ENCODE peak calls at places on chromosomes 11 and 22, in eight cellular contexts. M is osteoblast, J is psoas muscle, O is GM12865, X is kidney epithelial cell, P is GM06990, G is fibroblast of pulmonary artery, R is neural crest cell. S is an unnamed sample.
A peak's percentile ranks its signal among the peaks of the same experiment; 100 is the strongest.

GRCh38 chr11:8237453-8237852 is 26.2 kb downstream of the LMO1 start:
- DNase-seq in J (no peak), X (no peak), P (no peak), O (no peak), R (no peak), M (peak; percentile 44), G (no peak), S (no peak)

GRCh38 chr11:131760191-131760951 is 390.0 kb downstream of the NTM start:
- DNase-seq in J (no peak), P (no peak), M (peak; percentile 91), O (no peak), G (peak; percentile 92), R (no peak), X (no peak), S (no peak)

GRCh38 chr22:47297261-47298016 is 535.0 kb downstream of the TBC1D22A start:
- DNase-seq in O (no peak), R (no peak), G (no peak), P (no peak), X (no peak), M (peak; percentile 72), J (no peak), S (no peak)

GRCh38 chr11:1333860-1334259 is 24.4 kb upstream of the TOLLIP start:
- DNase-seq in J (no peak), G (no peak), O (no peak), M (no peak), R (no peak), X (no peak), P (no peak), S (no peak)

GRCh38 chr11:133927690-133928627 is 28.8 kb downstream of the IGSF9B start:
- DNase-seq in J (peak; percentile 59), P (peak; percentile 42), X (no peak), R (peak; percentile 77), M (peak; percentile 99), O (peak; percentile 56), G (peak; percentile 58), S (no peak)

GRCh38 chr22:35488513-35488912 is 52.1 kb upstream of the RASD2 start:
- DNase-seq in X (no peak), G (no peak), R (no peak), J (no peak), O (no peak), P (no peak), M (no peak), S (no peak)

GRCh38 chr11:126631399-126631798 is 275.9 kb downstream of the ST3GAL4 start:
- DNase-seq in G (no peak), O (no peak), X (no peak), J (no peak), P (no peak), R (no peak), M (no peak), S (no peak)

GRCh38 chr11:128492461-128492860 is 94.9 kb downstream of the ETS1 start:
- DNase-seq in J (no peak), O (no peak), M (peak; percentile 43), G (peak; percentile 81), X (no peak), P (no peak), R (no peak), S (no peak)

GRCh38 chr11:128802358-128802981 is 64.6 kb downstream of the KCNJ1 start:
- DNase-seq in P (no peak), O (no peak), M (peak; percentile 91), R (peak; percentile 40), X (no peak), J (no peak), G (peak; percentile 42), S (no peak)

GRCh38 chr22:19689408-19689807 is 24.9 kb upstream of the SEPTIN5 start:
- DNase-seq in X (no peak), G (no peak), P (no peak), J (no peak), R (no peak), M (peak; percentile 62), O (no peak), S (no peak)

GRCh38 chr11:114058871-114059277 is 637 bp upstream of the ZBTB16 start:
- DNase-seq in P (no peak), O (no peak), M (no peak), J (no peak), R (no peak), G (no peak), X (no peak), S (no peak)

GRCh38 chr22:32066820-32067219 is 23.8 kb downstream of the SLC5A1 start:
- DNase-seq in P (no peak), R (no peak), G (no peak), M (no peak), J (no peak), X (no peak), O (no peak), S (no peak)

GRCh38 chr11:69007978-69008381 is 5.1 kb downstream of the MRGPRF start:
- DNase-seq in G (no peak), R (no peak), J (no peak), O (no peak), P (no peak), X (no peak), M (peak; percentile 95), S (no peak)

GRCh38 chr22:50012201-50013181 is at the start of gene IL17REL:
- DNase-seq in O (no peak), P (no peak), G (peak; percentile 25), X (no peak), M (peak; percentile 97), R (no peak), J (no peak), S (no peak)

GRCh38 chr11:110434952-110435779 is 5.4 kb downstream of the FDX1 start:
- DNase-seq in M (no peak), R (no peak), X (no peak), G (no peak), O (peak; percentile 44), P (no peak), J (no peak), S (no peak)

GRCh38 chr22:21984793-21985192 is 2.2 kb upstream of the TOP3B start:
- DNase-seq in G (peak; percentile 35), M (peak; percentile 80), R (peak; percentile 48), P (no peak), O (peak; percentile 45), X (no peak), J (no peak), S (no peak)

GRCh38 chr22:29477919-29478318 is 2.1 kb upstream of the NEFH start:
- DNase-seq in M (no peak), G (no peak), J (no peak), O (no peak), X (no peak), R (no peak), P (no peak), S (no peak)

GRCh38 chr11:84719935-84720577 is 907.1 kb downstream of the DLG2 start:
- DNase-seq in R (peak; percentile 22), X (no peak), P (no peak), M (no peak), O (no peak), J (no peak), G (no peak), S (no peak)

GRCh38 chr11:84714316-84714780 is 912.8 kb downstream of the DLG2 start:
- DNase-seq in J (peak; percentile 37), R (peak; percentile 65), M (no peak), P (no peak), O (peak; percentile 26), G (peak; percentile 41), X (peak; percentile 16), S (no peak)
- TF ChIP-seq CTCF in J (peak; percentile 61), R (peak; percentile 68), M (peak; percentile 27), P (peak; percentile 10), O (no peak), G (peak; percentile 45), X (peak; percentile 77), S (no peak)

DNA sequence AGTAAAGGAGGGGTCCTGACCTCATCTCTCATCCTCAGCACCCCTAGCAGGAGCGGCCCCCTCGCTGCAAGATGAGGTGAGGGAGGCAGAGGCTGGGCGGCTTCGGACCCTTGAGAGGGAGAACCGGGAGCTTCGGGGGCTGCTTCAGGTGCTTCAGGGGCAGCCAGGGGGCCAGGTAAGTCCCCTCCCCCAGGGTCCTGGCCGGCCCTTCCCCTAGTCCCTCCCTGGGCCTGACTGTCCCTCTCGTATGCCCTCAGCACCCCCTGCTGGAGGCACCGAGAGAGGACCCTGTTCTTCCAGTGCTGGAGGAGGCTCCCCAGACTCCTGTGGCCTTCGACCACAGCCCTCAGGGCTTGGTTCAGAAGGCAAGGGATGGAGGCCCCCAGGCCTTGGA is 3.7 kb downstream of the CCDC88B start:
- DNase-seq in J (no peak), M (peak; percentile 86), X (no peak), O (no peak), G (no peak), R (no peak), P (no peak), S (no peak)
- TF ChIP-seq CTCF in J (peak; percentile 42), M (peak; percentile 25), X (peak; percentile 54), O (peak; percentile 24), G (peak; percentile 23), R (peak; percentile 42), P (peak; percentile 21), S (no peak)

DNA sequence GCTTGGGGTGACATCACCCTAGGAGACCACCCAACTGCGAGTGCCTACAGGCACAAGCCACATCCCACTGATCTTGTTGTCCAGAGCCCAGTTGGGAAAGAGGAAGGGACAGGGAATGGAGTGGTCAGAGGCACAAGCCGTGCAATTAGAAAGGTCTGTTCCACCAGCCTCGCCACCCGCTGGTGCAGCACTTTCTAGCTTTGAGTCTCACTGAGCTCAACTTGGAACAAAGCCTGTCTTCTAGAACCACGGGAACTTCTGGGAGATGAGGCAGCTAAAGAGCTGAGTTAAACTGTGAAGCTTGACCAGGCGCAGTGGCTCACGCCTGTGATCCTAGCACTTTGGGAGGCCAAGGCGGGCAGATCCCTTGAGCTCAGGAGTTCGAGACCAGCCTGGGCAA is 29.3 kb downstream of the TPBGL start:
- DNase-seq in M (peak; percentile 38), X (no peak), R (no peak), G (no peak), P (no peak), O (no peak), J (no peak), S (no peak)
- TF ChIP-seq CTCF in M (no peak), X (no peak), R (no peak), G (no peak), P (no peak), O (no peak), J (no peak), S (no peak)

DNA sequence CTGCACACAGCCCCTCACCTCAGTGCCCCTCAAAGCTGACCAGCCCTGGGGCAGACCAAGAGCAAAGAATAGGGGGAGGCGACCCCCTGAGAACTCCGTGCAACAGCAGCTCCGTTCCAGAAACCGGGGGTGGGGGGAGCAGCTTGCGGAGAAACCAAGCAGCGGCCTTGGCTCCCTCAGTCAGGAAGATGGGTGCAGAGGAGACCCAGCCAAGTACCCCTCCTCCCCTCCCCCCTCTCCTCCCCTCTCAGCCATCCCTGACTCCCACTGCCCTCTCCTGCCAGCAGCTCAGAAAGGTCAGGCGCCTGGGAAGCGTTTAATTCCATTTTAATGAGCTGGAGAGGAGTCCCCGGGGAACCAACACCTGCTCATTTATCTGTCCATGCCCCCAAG is 78.9 kb downstream of the PDE2A start:
- DNase-seq in P (no peak), M (no peak), X (no peak), J (no peak), O (no peak), G (no peak), R (no peak), S (no peak)
- TF ChIP-seq CTCF in P (no peak), M (no peak), X (no peak), J (no peak), O (no peak), G (no peak), R (no peak), S (no peak)

DNA sequence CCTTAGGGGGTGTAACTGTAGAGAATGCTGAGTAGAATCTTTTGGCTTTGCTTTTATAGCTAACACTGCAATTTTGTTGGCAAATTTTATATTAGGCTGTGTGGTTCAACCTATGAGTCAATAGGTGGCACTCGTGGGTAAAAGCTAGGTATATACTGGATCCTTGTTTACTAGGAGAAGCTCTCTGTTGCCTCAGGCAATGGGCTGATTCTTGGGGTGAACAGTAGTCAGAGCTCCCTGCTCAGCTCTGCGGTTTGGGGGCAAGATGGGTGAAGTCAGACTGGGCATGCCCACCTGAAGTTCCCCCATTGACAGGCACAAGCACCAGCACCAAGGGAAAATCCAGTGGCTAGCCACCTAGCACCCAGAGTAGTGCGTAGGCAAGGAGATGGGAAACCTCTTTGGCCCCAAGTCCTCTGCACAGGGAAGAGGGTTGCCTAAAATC is 238.7 kb downstream of the FAM181B start:
- DNase-seq in R (peak; percentile 2), J (no peak), O (peak; percentile 38), M (no peak), P (no peak), G (no peak), X (no peak), S (no peak)
- TF ChIP-seq CTCF in R (peak; percentile 63), J (no peak), O (peak; percentile 30), M (no peak), P (peak; percentile 54), G (no peak), X (peak; percentile 45), S (no peak)

S was measured in activated B cell treated with CpG ODN at 0.5 μM for 24 hours.